ENCODE peak calls at places on chromosomes 4 and X, in five cellular contexts. O, V, Y, R and A are unnamed samples.

GRCh38 chr4:157291071-157291470 is 70.5 kb downstream of the GRIA2 start:
- DNase-seq in O (no peak), V (peak; percentile 41), Y (no peak), R (no peak), A (no peak)

GRCh38 chrX:11647048-11647650 is 18.6 kb downstream of the ARHGAP6 start:
- DNase-seq in O (no peak), V (no peak), Y (no peak), R (no peak), A (no peak)

GRCh38 chr4:61199869-61200194 is 294 bp upstream of the ADGRL3 start:
- DNase-seq in O (no peak), V (peak; percentile 1), Y (no peak), R (no peak), A (no peak)

GRCh38 chr4:56655209-56655626 is 25.9 kb downstream of the HOPX start:
- DNase-seq in O (no peak), V (peak; percentile 71), Y (no peak), R (peak; percentile 78), A (no peak)

GRCh38 chrX:132127748-132128147 is at the start of gene FRMD7:
- DNase-seq in O (peak; percentile 3), V (peak; percentile 2), Y (no peak), R (no peak), A (no peak)

GRCh38 chr4:37008199-37008598 is 236.3 kb upstream of the NWD2 start:
- DNase-seq in O (no peak), V (no peak), Y (no peak), R (no peak), A (no peak)

GRCh38 chrX:150348365-150348764 is 14.8 kb upstream of the MAMLD1 start:
- DNase-seq in O (no peak), V (peak; percentile 12), Y (no peak), R (no peak), A (no peak)

GRCh38 chr4:175419120-175419774 is 392.8 kb downstream of the GPM6A start:
- DNase-seq in O (peak; percentile 95), V (peak; percentile 86), Y (no peak), R (no peak), A (no peak)

GRCh38 chr4:2843023-2843908 is at the start of gene ADD1:
- DNase-seq in O (peak; percentile 79), V (peak; percentile 97), Y (peak; percentile 95), R (peak; percentile 96), A (peak; percentile 97)

GRCh38 chr4:158667651-158668198 is 4.0 kb downstream of the C4orf46 start:
- DNase-seq in O (peak; percentile 16), V (peak; percentile 31), Y (no peak), R (no peak), A (no peak)

GRCh38 chr4:78618426-78618825 is 66.9 kb downstream of the ANXA3 start:
- DNase-seq in O (peak; percentile 14), V (peak; percentile 31), Y (no peak), R (no peak), A (no peak)

GRCh38 chr4:98577956-98578355 is 80.5 kb downstream of the TSPAN5 start:
- DNase-seq in O (no peak), V (no peak), Y (no peak), R (no peak), A (no peak)

GRCh38 chrX:132226169-132226568 is 6.9 kb upstream of the RAP2C start:
- DNase-seq in O (no peak), V (peak; percentile 31), Y (no peak), R (no peak), A (no peak)

GRCh38 chr4:151540728-151541437 is 131.9 kb downstream of the FHIP1A start:
- DNase-seq in O (peak; percentile 92), V (peak; percentile 92), Y (no peak), R (no peak), A (no peak)

GRCh38 chrX:151722241-151722846 is 6.5 kb downstream of the FATE1 start:
- DNase-seq in O (no peak), V (peak; percentile 1), Y (no peak), R (peak; percentile 68), A (no peak)

GRCh38 chr4:172830295-172830764 is 338.3 kb upstream of the GALNT7 start:
- DNase-seq in O (no peak), V (peak; percentile 39), Y (no peak), R (no peak), A (no peak)

GRCh38 chrX:130171446-130172126 is at the start of gene RAB33A:
- DNase-seq in O (no peak), V (peak; percentile 51), Y (peak; percentile 64), R (peak; percentile 82), A (no peak)

GRCh38 chr4:165922747-165923146 is 49.7 kb downstream of the TLL1 start:
- DNase-seq in O (no peak), V (no peak), Y (no peak), R (no peak), A (no peak)

GRCh38 chr4:98653006-98653405 is 5.4 kb downstream of the TSPAN5 start:
- DNase-seq in O (peak; percentile 75), V (peak; percentile 96), Y (no peak), R (no peak), A (no peak)

GRCh38 chr4:7161721-7162214 is 30.6 kb upstream of the SORCS2 start:
- DNase-seq in O (no peak), V (no peak), Y (peak; percentile 52), R (peak; percentile 39), A (peak; percentile 56)

GRCh38 chr4:6019316-6020263 is 1.4 kb upstream of the C4orf50 start:
- DNase-seq in O (peak; percentile 53), V (peak; percentile 13), Y (no peak), R (no peak), A (no peak)

GRCh38 chr4:69984030-69984443 is 11.7 kb upstream of the STATH start:
- DNase-seq in O (peak; percentile 30), V (no peak), Y (no peak), R (no peak), A (no peak)

GRCh38 chr4:108571027-108571569 is 49.3 kb upstream of the RPL34 start:
- DNase-seq in O (peak; percentile 48), V (peak; percentile 14), Y (no peak), R (no peak), A (no peak)

GRCh38 chrX:39688576-39689373 is 409.0 kb downstream of the BCOR start:
- DNase-seq in O (no peak), V (peak; percentile 56), Y (peak; percentile 81), R (peak; percentile 76), A (peak; percentile 79)

GRCh38 chrX:46574337-46574940 is 874 bp downstream of the CHST7 start:
- DNase-seq in O (no peak), V (peak; percentile 46), Y (no peak), R (no peak), A (peak; percentile 73)

GRCh38 chr4:82642321-82642720 is 80.5 kb upstream of the TMEM150C start:
- DNase-seq in O (no peak), V (no peak), Y (no peak), R (no peak), A (no peak)

GRCh38 chr4:103451341-103451740 is 253.2 kb upstream of the CENPE start:
- DNase-seq in O (no peak), V (no peak), Y (no peak), R (no peak), A (no peak)

GRCh38 chr4:14646831-14647230 is 355.4 kb upstream of the CPEB2 start:
- DNase-seq in O (peak; percentile 79), V (no peak), Y (no peak), R (no peak), A (no peak)

GRCh38 chrX:57918750-57919436 is 8.6 kb upstream of the ZXDA start:
- DNase-seq in O (no peak), V (peak; percentile 55), Y (no peak), R (no peak), A (no peak)

GRCh38 chrX:55161581-55161980 is 58.6 kb upstream of the PAGE5 start:
- DNase-seq in O (no peak), V (peak; percentile 33), Y (no peak), R (no peak), A (no peak)

GRCh38 chrX:3576886-3577516 is 136.4 kb downstream of the PRKX start:
- DNase-seq in O (no peak), V (peak; percentile 82), Y (no peak), R (no peak), A (no peak)

GRCh38 chrX:99705696-99706095 is 704.4 kb downstream of the PCDH19 start:
- DNase-seq in O (no peak), V (no peak), Y (no peak), R (no peak), A (no peak)

GRCh38 chr4:182307746-182308145 is 64.5 kb downstream of the TENM3 start:
- DNase-seq in O (peak; percentile 87), V (peak; percentile 62), Y (no peak), R (no peak), A (no peak)

GRCh38 chr4:182309877-182310276 is 66.7 kb downstream of the TENM3 start:
- DNase-seq in O (no peak), V (no peak), Y (no peak), R (no peak), A (no peak)

GRCh38 chr4:182303847-182304246 is 60.6 kb downstream of the TENM3 start:
- DNase-seq in O (no peak), V (no peak), Y (no peak), R (no peak), A (no peak)

GRCh38 chr4:182310316-182310715 is 67.1 kb downstream of the TENM3 start:
- DNase-seq in O (no peak), V (no peak), Y (no peak), R (no peak), A (no peak)

GRCh38 chr4:182306792-182307507 is 63.7 kb downstream of the TENM3 start:
- DNase-seq in O (no peak), V (peak; percentile 11), Y (no peak), R (no peak), A (no peak)
- TF ChIP-seq CTCF in O (peak; percentile 45), V (peak; percentile 23), Y (no peak), R (no peak), A (no peak)

DNA sequence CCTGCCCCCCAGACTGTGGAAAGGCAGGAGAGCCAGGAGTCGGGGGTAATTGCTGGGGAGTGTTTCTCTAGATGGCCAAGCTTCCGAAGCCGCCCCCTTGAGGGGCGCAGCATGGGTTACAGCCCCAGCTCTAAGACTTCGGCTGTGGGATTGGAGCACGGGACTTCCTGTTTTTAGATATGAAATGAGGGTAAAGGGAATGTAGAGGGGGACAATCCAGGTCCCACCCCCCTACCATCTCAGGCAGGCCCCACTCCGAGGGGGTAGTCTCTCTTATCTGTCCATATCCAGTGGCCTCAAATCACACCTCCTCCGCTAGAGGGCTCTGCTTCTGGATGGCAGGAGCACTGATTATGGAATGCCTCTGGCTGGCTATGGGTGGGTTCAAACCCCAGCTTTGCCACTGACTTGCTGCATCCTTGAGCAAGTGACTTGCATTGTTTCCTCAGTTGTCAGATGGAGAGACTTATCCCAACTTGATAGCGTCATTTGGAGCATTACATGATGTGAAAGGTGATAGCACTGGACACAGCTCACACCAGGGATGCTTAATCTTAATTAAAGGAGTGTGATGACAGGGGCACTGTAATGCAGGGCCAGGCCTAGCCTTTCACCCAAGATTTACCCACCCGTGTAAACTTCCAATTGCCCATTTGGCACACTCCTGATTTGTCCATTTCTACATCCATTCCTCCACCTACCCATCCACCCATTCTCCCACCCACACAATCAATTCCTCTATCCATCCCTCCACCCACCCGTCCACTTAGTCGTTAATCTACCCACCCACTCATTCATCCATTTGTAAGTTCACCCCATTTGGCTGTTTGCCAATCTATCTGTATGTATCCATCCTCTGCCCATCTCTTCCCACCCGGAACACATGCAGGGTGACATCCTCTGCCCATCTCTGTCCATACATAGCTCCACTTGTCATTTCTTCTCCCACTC is 845 bp upstream of the KCND1 start:
- DNase-seq in O (peak; percentile 37), V (peak; percentile 63), Y (no peak), R (no peak), A (no peak)
- H3K4me3 ChIP-seq in O (peak overlapping the region; percentile 50), V (peak overlapping the region; percentile 55), Y (peak overlapping the region; percentile 33), R (no peak overlapping the region), A (peak overlapping the region; percentile 70)

GRCh38 chr4:823093-823760 is 2.7 kb downstream of the CPLX1 start:
- DNase-seq in O (no peak), V (no peak), Y (peak; percentile 56), R (no peak), A (no peak)
- TF ChIP-seq CTCF in O (no peak), V (no peak), Y (no peak), R (no peak), A (no peak)

GRCh38 chr4:147542229-147542990 is 61.5 kb downstream of the EDNRA start:
- DNase-seq in O (no peak), V (no peak), Y (no peak), R (no peak), A (no peak)
- H3K4me3 ChIP-seq in O (no peak overlapping the region), V (no peak overlapping the region), Y (no peak overlapping the region), R (no peak overlapping the region), A (no peak overlapping the region)